ENCODE peak calls at places on chromosomes 12 and 14, in eight cellular contexts. One of them, this sample, is unnamed.

GRCh38 chr14:92596328-92596943 is 82.9 kb downstream of the RIN3 start:
- DNase-seq in T-cell: no peak
- DNase-seq in CD8-positive, alpha-beta memory T cell: no peak
- DNase-seq in ELR: no peak
- DNase-seq in brain microvascular endothelial cell: no peak
- DNase-seq in head of caudate nucleus: no peak
- DNase-seq in stimulated activated CD4-positive, alpha-beta T cell treated with anti-CD3 and anti-CD28 coated beads, TNF-alpha, amount 100 ng/mL, for 1 hour: no peak
- DNase-seq in AG10803: no peak
- DNase-seq in this sample: no peak

GRCh38 chr14:92687681-92688433 is 60.6 kb downstream of the LGMN start:
- DNase-seq in T-cell: no peak
- DNase-seq in CD8-positive, alpha-beta memory T cell: no peak
- DNase-seq in ELR: no peak
- DNase-seq in brain microvascular endothelial cell: no peak
- DNase-seq in head of caudate nucleus: no peak
- DNase-seq in stimulated activated CD4-positive, alpha-beta T cell treated with anti-CD3 and anti-CD28 coated beads, TNF-alpha, amount 100 ng/mL, for 1 hour: no peak
- DNase-seq in AG10803: no peak
- DNase-seq in this sample: peak; percentile 87

GRCh38 chr14:105123266-105123665 is 45.3 kb downstream of the JAG2 start:
- DNase-seq in T-cell: no peak
- DNase-seq in CD8-positive, alpha-beta memory T cell: no peak
- DNase-seq in ELR: no peak
- DNase-seq in brain microvascular endothelial cell: no peak
- DNase-seq in head of caudate nucleus: no peak
- DNase-seq in stimulated activated CD4-positive, alpha-beta T cell treated with anti-CD3 and anti-CD28 coated beads, TNF-alpha, amount 100 ng/mL, for 1 hour: no peak
- DNase-seq in AG10803: no peak
- DNase-seq in this sample: no peak

GRCh38 chr12:21336656-21337055 is 1.9 kb upstream of the SLCO1A2 start:
- DNase-seq in T-cell: no peak
- DNase-seq in CD8-positive, alpha-beta memory T cell: no peak
- DNase-seq in ELR: no peak
- DNase-seq in brain microvascular endothelial cell: no peak
- DNase-seq in head of caudate nucleus: peak; percentile 87
- DNase-seq in stimulated activated CD4-positive, alpha-beta T cell treated with anti-CD3 and anti-CD28 coated beads, TNF-alpha, amount 100 ng/mL, for 1 hour: no peak
- DNase-seq in AG10803: no peak
- DNase-seq in this sample: peak; percentile 45

GRCh38 chr12:132558861-132559623 is 51.3 kb downstream of the LRCOL1 start:
- DNase-seq in T-cell: no peak
- DNase-seq in CD8-positive, alpha-beta memory T cell: no peak
- DNase-seq in ELR: no peak
- DNase-seq in brain microvascular endothelial cell: no peak
- DNase-seq in head of caudate nucleus: no peak
- DNase-seq in stimulated activated CD4-positive, alpha-beta T cell treated with anti-CD3 and anti-CD28 coated beads, TNF-alpha, amount 100 ng/mL, for 1 hour: no peak
- DNase-seq in AG10803: no peak
- DNase-seq in this sample: no peak

GRCh38 chr12:51067771-51068170 is 15.6 kb downstream of the CSRNP2 start:
- DNase-seq in T-cell: no peak
- DNase-seq in CD8-positive, alpha-beta memory T cell: no peak
- DNase-seq in ELR: no peak
- DNase-seq in brain microvascular endothelial cell: no peak
- DNase-seq in head of caudate nucleus: no peak
- DNase-seq in stimulated activated CD4-positive, alpha-beta T cell treated with anti-CD3 and anti-CD28 coated beads, TNF-alpha, amount 100 ng/mL, for 1 hour: no peak
- DNase-seq in AG10803: no peak
- DNase-seq in this sample: no peak

GRCh38 chr12:12807970-12808702 is 5.0 kb upstream of the DDX47 start:
- DNase-seq in T-cell: peak; percentile 71
- DNase-seq in CD8-positive, alpha-beta memory T cell: peak; percentile 31
- DNase-seq in ELR: peak; percentile 82
- DNase-seq in brain microvascular endothelial cell: no peak
- DNase-seq in head of caudate nucleus: no peak
- DNase-seq in stimulated activated CD4-positive, alpha-beta T cell treated with anti-CD3 and anti-CD28 coated beads, TNF-alpha, amount 100 ng/mL, for 1 hour: peak; percentile 13
- DNase-seq in AG10803: no peak
- DNase-seq in this sample: no peak

GRCh38 chr14:67729072-67729561 is 27.4 kb downstream of the RDH12 start:
- DNase-seq in T-cell: no peak
- DNase-seq in CD8-positive, alpha-beta memory T cell: no peak
- DNase-seq in ELR: no peak
- DNase-seq in brain microvascular endothelial cell: no peak
- DNase-seq in head of caudate nucleus: no peak
- DNase-seq in stimulated activated CD4-positive, alpha-beta T cell treated with anti-CD3 and anti-CD28 coated beads, TNF-alpha, amount 100 ng/mL, for 1 hour: no peak
- DNase-seq in AG10803: no peak
- DNase-seq in this sample: no peak

GRCh38 chr12:93065896-93066295 is 136.8 kb upstream of the EEA1 start:
- DNase-seq in T-cell: no peak
- DNase-seq in CD8-positive, alpha-beta memory T cell: no peak
- DNase-seq in ELR: no peak
- DNase-seq in brain microvascular endothelial cell: no peak
- DNase-seq in head of caudate nucleus: no peak
- DNase-seq in stimulated activated CD4-positive, alpha-beta T cell treated with anti-CD3 and anti-CD28 coated beads, TNF-alpha, amount 100 ng/mL, for 1 hour: no peak
- DNase-seq in AG10803: no peak
- DNase-seq in this sample: no peak

GRCh38 chr12:62331306-62331705 is 71.1 kb downstream of the USP15 start:
- DNase-seq in T-cell: no peak
- DNase-seq in CD8-positive, alpha-beta memory T cell: no peak
- DNase-seq in ELR: no peak
- DNase-seq in brain microvascular endothelial cell: no peak
- DNase-seq in head of caudate nucleus: no peak
- DNase-seq in stimulated activated CD4-positive, alpha-beta T cell treated with anti-CD3 and anti-CD28 coated beads, TNF-alpha, amount 100 ng/mL, for 1 hour: no peak
- DNase-seq in AG10803: no peak
- DNase-seq in this sample: no peak

GRCh38 chr14:51730094-51730493 is 78.4 kb downstream of the FRMD6 start:
- DNase-seq in T-cell: no peak
- DNase-seq in CD8-positive, alpha-beta memory T cell: no peak
- DNase-seq in ELR: no peak
- DNase-seq in brain microvascular endothelial cell: no peak
- DNase-seq in head of caudate nucleus: no peak
- DNase-seq in stimulated activated CD4-positive, alpha-beta T cell treated with anti-CD3 and anti-CD28 coated beads, TNF-alpha, amount 100 ng/mL, for 1 hour: no peak
- DNase-seq in AG10803: no peak
- DNase-seq in this sample: no peak

GRCh38 chr14:24269910-24270536 is 1.4 kb downstream of the RABGGTA start:
- DNase-seq in T-cell: no peak
- DNase-seq in CD8-positive, alpha-beta memory T cell: no peak
- DNase-seq in ELR: no peak
- DNase-seq in brain microvascular endothelial cell: no peak
- DNase-seq in head of caudate nucleus: no peak
- DNase-seq in stimulated activated CD4-positive, alpha-beta T cell treated with anti-CD3 and anti-CD28 coated beads, TNF-alpha, amount 100 ng/mL, for 1 hour: no peak
- DNase-seq in AG10803: no peak
- DNase-seq in this sample: no peak

GRCh38 chr12:124184456-124184855 is 110.4 kb upstream of the RFLNA start:
- DNase-seq in T-cell: no peak
- DNase-seq in CD8-positive, alpha-beta memory T cell: no peak
- DNase-seq in ELR: no peak
- DNase-seq in brain microvascular endothelial cell: no peak
- DNase-seq in head of caudate nucleus: no peak
- DNase-seq in stimulated activated CD4-positive, alpha-beta T cell treated with anti-CD3 and anti-CD28 coated beads, TNF-alpha, amount 100 ng/mL, for 1 hour: no peak
- DNase-seq in AG10803: no peak
- DNase-seq in this sample: no peak

GRCh38 chr12:72072613-72073212 is 134.1 kb downstream of the TPH2 start:
- DNase-seq in T-cell: no peak
- DNase-seq in CD8-positive, alpha-beta memory T cell: no peak
- DNase-seq in ELR: no peak
- DNase-seq in brain microvascular endothelial cell: no peak
- DNase-seq in head of caudate nucleus: no peak
- DNase-seq in stimulated activated CD4-positive, alpha-beta T cell treated with anti-CD3 and anti-CD28 coated beads, TNF-alpha, amount 100 ng/mL, for 1 hour: no peak
- DNase-seq in AG10803: no peak
- DNase-seq in this sample: no peak

GRCh38 chr12:131628341-131628740 is 82.5 kb upstream of the SFSWAP start:
- DNase-seq in T-cell: no peak
- DNase-seq in CD8-positive, alpha-beta memory T cell: no peak
- DNase-seq in ELR: no peak
- DNase-seq in brain microvascular endothelial cell: no peak
- DNase-seq in head of caudate nucleus: no peak
- DNase-seq in stimulated activated CD4-positive, alpha-beta T cell treated with anti-CD3 and anti-CD28 coated beads, TNF-alpha, amount 100 ng/mL, for 1 hour: no peak
- DNase-seq in AG10803: no peak
- DNase-seq in this sample: no peak

GRCh38 chr14:76926521-76927251 is 100.5 kb downstream of the LRRC74A start:
- DNase-seq in T-cell: peak; percentile 66
- DNase-seq in CD8-positive, alpha-beta memory T cell: peak; percentile 46
- DNase-seq in ELR: peak; percentile 31
- DNase-seq in brain microvascular endothelial cell: peak; percentile 54
- DNase-seq in head of caudate nucleus: peak; percentile 85
- DNase-seq in stimulated activated CD4-positive, alpha-beta T cell treated with anti-CD3 and anti-CD28 coated beads, TNF-alpha, amount 100 ng/mL, for 1 hour: no peak
- DNase-seq in AG10803: peak; percentile 83
- DNase-seq in this sample: peak; percentile 66

GRCh38 chr14:61948376-61948775 is 186.2 kb downstream of the SNAPC1 start:
- DNase-seq in T-cell: no peak
- DNase-seq in CD8-positive, alpha-beta memory T cell: no peak
- DNase-seq in ELR: no peak
- DNase-seq in brain microvascular endothelial cell: no peak
- DNase-seq in head of caudate nucleus: no peak
- DNase-seq in stimulated activated CD4-positive, alpha-beta T cell treated with anti-CD3 and anti-CD28 coated beads, TNF-alpha, amount 100 ng/mL, for 1 hour: no peak
- DNase-seq in AG10803: no peak
- DNase-seq in this sample: no peak

GRCh38 chr14:51507556-51508511 is 143.9 kb upstream of the FRMD6 start:
- DNase-seq in T-cell: no peak
- DNase-seq in CD8-positive, alpha-beta memory T cell: no peak
- DNase-seq in ELR: no peak
- DNase-seq in brain microvascular endothelial cell: peak; percentile 14
- DNase-seq in head of caudate nucleus: peak; percentile 84
- DNase-seq in stimulated activated CD4-positive, alpha-beta T cell treated with anti-CD3 and anti-CD28 coated beads, TNF-alpha, amount 100 ng/mL, for 1 hour: no peak
- DNase-seq in AG10803: peak; percentile 90
- DNase-seq in this sample: peak; percentile 53

GRCh38 chr14:106518054-106518943 is 991.9 kb downstream of the TMEM121 start:
- DNase-seq in T-cell: peak; percentile 60
- DNase-seq in CD8-positive, alpha-beta memory T cell: peak; percentile 83
- DNase-seq in ELR: no peak
- DNase-seq in brain microvascular endothelial cell: no peak
- DNase-seq in head of caudate nucleus: no peak
- DNase-seq in stimulated activated CD4-positive, alpha-beta T cell treated with anti-CD3 and anti-CD28 coated beads, TNF-alpha, amount 100 ng/mL, for 1 hour: peak; percentile 77
- DNase-seq in AG10803: no peak
- DNase-seq in this sample: no peak

GRCh38 chr12:52551466-52551865 is 1.5 kb downstream of the KRT71 start:
- DNase-seq in T-cell: no peak
- DNase-seq in CD8-positive, alpha-beta memory T cell: no peak
- DNase-seq in ELR: no peak
- DNase-seq in brain microvascular endothelial cell: no peak
- DNase-seq in head of caudate nucleus: no peak
- DNase-seq in stimulated activated CD4-positive, alpha-beta T cell treated with anti-CD3 and anti-CD28 coated beads, TNF-alpha, amount 100 ng/mL, for 1 hour: no peak
- DNase-seq in AG10803: no peak
- DNase-seq in this sample: no peak

GRCh38 chr12:9127484-9127883 is 11.8 kb upstream of the A2M start:
- DNase-seq in T-cell: no peak
- DNase-seq in CD8-positive, alpha-beta memory T cell: no peak
- DNase-seq in ELR: no peak
- DNase-seq in brain microvascular endothelial cell: no peak
- DNase-seq in head of caudate nucleus: no peak
- DNase-seq in stimulated activated CD4-positive, alpha-beta T cell treated with anti-CD3 and anti-CD28 coated beads, TNF-alpha, amount 100 ng/mL, for 1 hour: no peak
- DNase-seq in AG10803: no peak
- DNase-seq in this sample: no peak

GRCh38 chr12:62758216-62758615 is 176.7 kb downstream of the PPM1H start:
- DNase-seq in T-cell: no peak
- DNase-seq in CD8-positive, alpha-beta memory T cell: no peak
- DNase-seq in ELR: peak; percentile 45
- DNase-seq in brain microvascular endothelial cell: peak; percentile 33
- DNase-seq in head of caudate nucleus: no peak
- DNase-seq in stimulated activated CD4-positive, alpha-beta T cell treated with anti-CD3 and anti-CD28 coated beads, TNF-alpha, amount 100 ng/mL, for 1 hour: no peak
- DNase-seq in AG10803: peak; percentile 24
- DNase-seq in this sample: no peak

GRCh38 chr12:57712671-57713070 is 18.7 kb downstream of the OS9 start:
- DNase-seq in T-cell: no peak
- DNase-seq in CD8-positive, alpha-beta memory T cell: no peak
- DNase-seq in ELR: no peak
- DNase-seq in brain microvascular endothelial cell: no peak
- DNase-seq in head of caudate nucleus: no peak
- DNase-seq in stimulated activated CD4-positive, alpha-beta T cell treated with anti-CD3 and anti-CD28 coated beads, TNF-alpha, amount 100 ng/mL, for 1 hour: no peak
- DNase-seq in AG10803: no peak
- DNase-seq in this sample: no peak

GRCh38 chr12:47282206-47282605 is 202.4 kb upstream of the AMIGO2 start:
- DNase-seq in T-cell: no peak
- DNase-seq in CD8-positive, alpha-beta memory T cell: no peak
- DNase-seq in ELR: peak; percentile 35
- DNase-seq in brain microvascular endothelial cell: peak; percentile 79
- DNase-seq in head of caudate nucleus: no peak
- DNase-seq in stimulated activated CD4-positive, alpha-beta T cell treated with anti-CD3 and anti-CD28 coated beads, TNF-alpha, amount 100 ng/mL, for 1 hour: no peak
- DNase-seq in AG10803: peak; percentile 47
- DNase-seq in this sample: no peak

GRCh38 chr12:32595251-32595650 is 83.8 kb upstream of the DNM1L start:
- DNase-seq in T-cell: no peak
- DNase-seq in CD8-positive, alpha-beta memory T cell: no peak
- DNase-seq in ELR: peak; percentile 79
- DNase-seq in brain microvascular endothelial cell: peak; percentile 23
- DNase-seq in head of caudate nucleus: no peak
- DNase-seq in stimulated activated CD4-positive, alpha-beta T cell treated with anti-CD3 and anti-CD28 coated beads, TNF-alpha, amount 100 ng/mL, for 1 hour: no peak
- DNase-seq in AG10803: peak; percentile 58
- DNase-seq in this sample: no peak

GRCh38 chr14:34723867-34724266 is 9.5 kb upstream of the CFL2 start:
- DNase-seq in T-cell: no peak
- DNase-seq in CD8-positive, alpha-beta memory T cell: no peak
- DNase-seq in ELR: no peak
- DNase-seq in brain microvascular endothelial cell: no peak
- DNase-seq in head of caudate nucleus: no peak
- DNase-seq in stimulated activated CD4-positive, alpha-beta T cell treated with anti-CD3 and anti-CD28 coated beads, TNF-alpha, amount 100 ng/mL, for 1 hour: no peak
- DNase-seq in AG10803: no peak
- DNase-seq in this sample: no peak

GRCh38 chr12:21690704-21691368 is 33.2 kb upstream of the LDHB start:
- DNase-seq in T-cell: no peak
- DNase-seq in CD8-positive, alpha-beta memory T cell: no peak
- DNase-seq in ELR: no peak
- DNase-seq in brain microvascular endothelial cell: no peak
- DNase-seq in head of caudate nucleus: no peak
- DNase-seq in stimulated activated CD4-positive, alpha-beta T cell treated with anti-CD3 and anti-CD28 coated beads, TNF-alpha, amount 100 ng/mL, for 1 hour: no peak
- DNase-seq in AG10803: no peak
- DNase-seq in this sample: no peak

GRCh38 chr12:81416571-81416970 is 338.7 kb downstream of the ACSS3 start:
- DNase-seq in T-cell: no peak
- DNase-seq in CD8-positive, alpha-beta memory T cell: no peak
- DNase-seq in ELR: no peak
- DNase-seq in brain microvascular endothelial cell: no peak
- DNase-seq in head of caudate nucleus: no peak
- DNase-seq in stimulated activated CD4-positive, alpha-beta T cell treated with anti-CD3 and anti-CD28 coated beads, TNF-alpha, amount 100 ng/mL, for 1 hour: no peak
- DNase-seq in AG10803: no peak
- DNase-seq in this sample: no peak

GRCh38 chr14:36086629-36087380 is 89.7 kb downstream of the PTCSC3 start:
- DNase-seq in T-cell: no peak
- DNase-seq in CD8-positive, alpha-beta memory T cell: no peak
- DNase-seq in ELR: no peak
- DNase-seq in brain microvascular endothelial cell: no peak
- DNase-seq in head of caudate nucleus: no peak
- DNase-seq in stimulated activated CD4-positive, alpha-beta T cell treated with anti-CD3 and anti-CD28 coated beads, TNF-alpha, amount 100 ng/mL, for 1 hour: no peak
- DNase-seq in AG10803: peak; percentile 65
- DNase-seq in this sample: no peak

GRCh38 chr12:5615760-5616159 is 183.9 kb downstream of the NTF3 start:
- DNase-seq in T-cell: no peak
- DNase-seq in CD8-positive, alpha-beta memory T cell: no peak
- DNase-seq in ELR: no peak
- DNase-seq in brain microvascular endothelial cell: no peak
- DNase-seq in head of caudate nucleus: no peak
- DNase-seq in stimulated activated CD4-positive, alpha-beta T cell treated with anti-CD3 and anti-CD28 coated beads, TNF-alpha, amount 100 ng/mL, for 1 hour: no peak
- DNase-seq in AG10803: no peak
- DNase-seq in this sample: no peak

GRCh38 chr14:92800525-92800924 is 6.4 kb downstream of the GOLGA5 start:
- DNase-seq in T-cell: no peak
- DNase-seq in CD8-positive, alpha-beta memory T cell: no peak
- DNase-seq in ELR: no peak
- DNase-seq in brain microvascular endothelial cell: no peak
- DNase-seq in head of caudate nucleus: no peak
- DNase-seq in stimulated activated CD4-positive, alpha-beta T cell treated with anti-CD3 and anti-CD28 coated beads, TNF-alpha, amount 100 ng/mL, for 1 hour: no peak
- DNase-seq in AG10803: peak; percentile 4
- DNase-seq in this sample: no peak

GRCh38 chr14:38278035-38278434 is 22.1 kb upstream of the CLEC14A start:
- DNase-seq in T-cell: no peak
- DNase-seq in CD8-positive, alpha-beta memory T cell: no peak
- DNase-seq in ELR: no peak
- DNase-seq in brain microvascular endothelial cell: no peak
- DNase-seq in head of caudate nucleus: no peak
- DNase-seq in stimulated activated CD4-positive, alpha-beta T cell treated with anti-CD3 and anti-CD28 coated beads, TNF-alpha, amount 100 ng/mL, for 1 hour: no peak
- DNase-seq in AG10803: no peak
- DNase-seq in this sample: no peak

GRCh38 chr12:5083955-5084849 is 40.5 kb downstream of the KCNA5 start:
- DNase-seq in T-cell: no peak
- DNase-seq in CD8-positive, alpha-beta memory T cell: no peak
- DNase-seq in ELR: peak; percentile 69
- DNase-seq in brain microvascular endothelial cell: peak; percentile 74
- DNase-seq in head of caudate nucleus: peak; percentile 44
- DNase-seq in stimulated activated CD4-positive, alpha-beta T cell treated with anti-CD3 and anti-CD28 coated beads, TNF-alpha, amount 100 ng/mL, for 1 hour: no peak
- DNase-seq in AG10803: peak; percentile 66
- DNase-seq in this sample: no peak

GRCh38 chr12:15535287-15535895 is 213.1 kb downstream of the PTPRO start:
- DNase-seq in T-cell: no peak
- DNase-seq in CD8-positive, alpha-beta memory T cell: no peak
- DNase-seq in ELR: peak; percentile 9
- DNase-seq in brain microvascular endothelial cell: no peak
- DNase-seq in head of caudate nucleus: no peak
- DNase-seq in stimulated activated CD4-positive, alpha-beta T cell treated with anti-CD3 and anti-CD28 coated beads, TNF-alpha, amount 100 ng/mL, for 1 hour: no peak
- DNase-seq in AG10803: no peak
- DNase-seq in this sample: no peak